ENCODE peak calls at places on chromosome 21, in seven cellular contexts. H is WTC11, I is fibroblast of lung, O is D721Med, K is right lobe of liver, X is cardiac fibroblast, Y is heart left ventricle. R is an unnamed sample.

GRCh38 chr21:20260124-20260523 is 738.1 kb upstream of the NCAM2 start:
- DNase-seq in H (no peak), I (no peak), O (no peak), K (no peak), X (no peak), Y (no peak), R (no peak)

GRCh38 chr21:45323487-45324380 is 36.0 kb upstream of the POFUT2 start:
- DNase-seq in H (peak; percentile 62), I (peak; percentile 75), O (no peak), K (peak; percentile 29), X (peak; percentile 73), Y (peak; percentile 20), R (no peak)

GRCh38 chr21:37373539-37373938 is 7.0 kb downstream of the DYRK1A start:
- DNase-seq in H (no peak), I (no peak), O (no peak), K (no peak), X (no peak), Y (no peak), R (no peak)

GRCh38 chr21:28436286-28436932 is 556.3 kb downstream of the LTN1 start:
- DNase-seq in H (no peak), I (peak; percentile 51), O (no peak), K (no peak), X (peak; percentile 49), Y (no peak), R (no peak)

GRCh38 chr21:34640858-34641257 is 25.9 kb upstream of the RCAN1 start:
- DNase-seq in H (no peak), I (peak; percentile 54), O (no peak), K (no peak), X (peak; percentile 51), Y (no peak), R (no peak)

GRCh38 chr21:29481641-29482040 is 182.9 kb downstream of the BACH1 start:
- DNase-seq in H (no peak), I (peak; percentile 84), O (no peak), K (no peak), X (peak; percentile 31), Y (no peak), R (no peak)

GRCh38 chr21:44574457-44575306 is 1.2 kb downstream of the KRTAP10-4 start:
- DNase-seq in H (no peak), I (no peak), O (no peak), K (no peak), X (no peak), Y (no peak), R (no peak)

GRCh38 chr21:24123785-24124184 is 1483.5 kb downstream of the MRPL39 start:
- DNase-seq in H (no peak), I (no peak), O (no peak), K (no peak), X (no peak), Y (no peak), R (no peak)

GRCh38 chr21:40160911-40161310 is 293.7 kb downstream of the PCP4 start:
- DNase-seq in H (no peak), I (no peak), O (no peak), K (no peak), X (no peak), Y (no peak), R (no peak)

GRCh38 chr21:42829954-42830353 is 49.4 kb downstream of the WDR4 start:
- DNase-seq in H (no peak), I (no peak), O (no peak), K (no peak), X (no peak), Y (no peak), R (peak; percentile 5)
- TF ChIP-seq CTCF in H (no peak), I (no peak), O (no peak), K (no peak), X (no peak), Y (no peak), R (no peak)

GRCh38 chr21:18041012-18041411 is 203.6 kb upstream of the CHODL start:
- DNase-seq in H (peak; percentile 15), I (no peak), O (no peak), K (no peak), X (peak; percentile 30), Y (no peak), R (no peak)
- TF ChIP-seq CTCF in H (no peak), I (no peak), O (peak; percentile 82), K (peak; percentile 16), X (no peak), Y (no peak), R (no peak)

GRCh38 chr21:15276243-15276642 is 211.4 kb upstream of the NRIP1 start:
- DNase-seq in H (no peak), I (no peak), O (no peak), K (no peak), X (no peak), Y (no peak), R (no peak)

GRCh38 chr21:15278851-15279250 is 214.1 kb upstream of the NRIP1 start:
- DNase-seq in H (no peak), I (no peak), O (no peak), K (no peak), X (no peak), Y (no peak), R (no peak)

GRCh38 chr21:15277498-15277897 is 212.7 kb upstream of the NRIP1 start:
- DNase-seq in H (no peak), I (no peak), O (no peak), K (no peak), X (no peak), Y (no peak), R (no peak)

GRCh38 chr21:15279484-15279883 is 214.7 kb upstream of the NRIP1 start:
- DNase-seq in H (no peak), I (no peak), O (no peak), K (no peak), X (no peak), Y (no peak), R (no peak)

GRCh38 chr21:15278279-15278678 is 213.5 kb upstream of the NRIP1 start:
- DNase-seq in H (no peak), I (no peak), O (no peak), K (no peak), X (no peak), Y (no peak), R (no peak)
- TF ChIP-seq CTCF in H (no peak), I (no peak), O (no peak), K (no peak), X (no peak), Y (no peak), R (no peak)

GRCh38 chr21:32802954-32803353 is 31.4 kb upstream of the PAXBP1 start:
- DNase-seq in H (no peak), I (no peak), O (no peak), K (no peak), X (no peak), Y (no peak), R (no peak)

GRCh38 chr21:32812035-32812434 is 40.5 kb upstream of the PAXBP1 start:
- DNase-seq in H (no peak), I (no peak), O (no peak), K (no peak), X (no peak), Y (peak; percentile 67), R (peak; percentile 34)

GRCh38 chr21:32803651-32804050 is 32.1 kb upstream of the PAXBP1 start:
- DNase-seq in H (no peak), I (no peak), O (no peak), K (no peak), X (no peak), Y (no peak), R (no peak)

GRCh38 chr21:32806810-32807386 is 35.3 kb upstream of the PAXBP1 start:
- DNase-seq in H (no peak), I (no peak), O (no peak), K (no peak), X (no peak), Y (no peak), R (no peak)

DNA sequence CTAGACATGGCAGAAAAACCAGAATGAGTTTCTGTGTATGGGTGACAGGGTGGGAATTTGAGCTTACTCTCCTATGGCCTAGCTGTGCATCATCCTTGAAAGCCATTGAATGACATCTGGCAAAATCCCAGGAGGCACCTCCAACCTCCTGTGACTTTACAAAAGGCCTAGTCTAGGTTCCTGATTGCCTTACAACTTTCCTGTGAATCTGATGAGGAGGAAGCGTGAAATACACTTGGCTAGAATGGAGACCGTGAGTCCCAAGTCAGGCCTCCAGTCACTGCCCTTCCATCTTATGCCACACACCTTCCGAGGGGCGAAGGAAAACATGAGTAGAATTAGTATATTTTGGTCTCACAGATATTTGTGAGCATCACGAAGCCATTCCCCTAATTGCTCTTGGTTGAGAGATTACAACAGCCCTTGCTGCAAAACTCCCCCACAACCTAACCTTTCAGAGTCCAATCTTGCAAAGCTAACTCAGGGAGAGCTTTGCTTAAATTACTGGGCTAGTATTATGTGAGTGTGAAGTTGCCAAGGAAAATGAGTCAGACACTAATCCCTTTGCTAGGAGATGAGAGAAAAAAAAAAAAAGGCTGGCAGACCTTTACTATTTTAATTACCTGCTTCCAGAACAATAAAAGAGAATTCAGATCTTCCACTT is 36.3 kb upstream of the PAXBP1 start:
- DNase-seq in H (no peak), I (peak; percentile 23), O (no peak), K (no peak), X (peak; percentile 69), Y (no peak), R (no peak)
- TF ChIP-seq CTCF in H (no peak), I (no peak), O (no peak), K (no peak), X (no peak), Y (no peak), R (no peak)

GRCh38 chr21:41726970-41727783 is 39.7 kb downstream of the RIPK4 start:
- DNase-seq in H (no peak), I (peak; percentile 12), O (no peak), K (peak; percentile 49), X (peak; percentile 79), Y (peak; percentile 65), R (no peak)
- TF ChIP-seq CTCF in H (no peak), I (no peak), O (no peak), K (no peak), X (no peak), Y (no peak), R (no peak)

GRCh38 chr21:27083144-27083543 is 116.3 kb upstream of the ADAMTS5 start:
- DNase-seq in H (no peak), I (no peak), O (no peak), K (no peak), X (no peak), Y (no peak), R (no peak)

GRCh38 chr21:27086630-27087029 is 119.7 kb upstream of the ADAMTS5 start:
- DNase-seq in H (no peak), I (no peak), O (no peak), K (no peak), X (no peak), Y (no peak), R (no peak)

GRCh38 chr21:27079807-27080206 is 112.9 kb upstream of the ADAMTS5 start:
- DNase-seq in H (no peak), I (no peak), O (no peak), K (no peak), X (no peak), Y (no peak), R (no peak)

GRCh38 chr21:27085387-27085786 is 118.5 kb upstream of the ADAMTS5 start:
- DNase-seq in H (no peak), I (no peak), O (no peak), K (no peak), X (no peak), Y (no peak), R (no peak)
- TF ChIP-seq CTCF in H (no peak), I (no peak), O (no peak), K (no peak), X (no peak), Y (no peak), R (no peak)